ENCODE peak calls at places on chromosomes 12 and 14, in eight cellular contexts. V is Karpas-422, A is tibial nerve, I is tibial artery, N is endodermal cell, H is AG04450, E is upper lobe of left lung, B is astrocyte of the spinal cord. O is an unnamed sample.

GRCh38 chr14:23483216-23483854 is 13.8 kb downstream of the NGDN start:
- DNase-seq in N (peak; percentile 90), A (no peak), H (no peak), B (no peak), I (no peak), E (no peak), V (peak; percentile 84), O (peak; percentile 55)

GRCh38 chr14:104709387-104710019 is 14.5 kb upstream of the ADSS1 start:
- DNase-seq in A (no peak), I (no peak), H (no peak), E (peak; percentile 65), N (no peak), V (no peak), B (no peak), O (no peak)

GRCh38 chr12:108191938-108192337 is 62.9 kb downstream of the WSCD2 start:
- DNase-seq in N (no peak), I (no peak), H (no peak), B (no peak), V (no peak), A (no peak), E (no peak), O (no peak)

GRCh38 chr14:53963491-53964227 is 7.0 kb upstream of the BMP4 start:
- DNase-seq in A (no peak), N (peak; percentile 78), V (no peak), B (peak; percentile 32), I (peak; percentile 74), H (no peak), E (peak; percentile 84), O (no peak)

GRCh38 chr12:52221912-52222457 is 11.1 kb upstream of the KRT7 start:
- DNase-seq in B (no peak), E (no peak), H (no peak), V (peak; percentile 85), N (peak; percentile 99), A (no peak), I (peak; percentile 76), O (peak; percentile 48)

GRCh38 chr14:68943107-68943506 is 36.0 kb downstream of the ACTN1 start:
- DNase-seq in N (no peak), E (no peak), H (no peak), A (no peak), I (no peak), B (no peak), V (no peak), O (no peak)

GRCh38 chr14:23910081-23910875 is 43.3 kb upstream of the DHRS4 start:
- DNase-seq in H (peak; percentile 3), N (peak; percentile 96), B (peak; percentile 48), V (peak; percentile 87), A (no peak), I (no peak), E (no peak), O (peak; percentile 78)

GRCh38 chr12:50201987-50202521 is 34.9 kb upstream of the CERS5 start:
- DNase-seq in E (no peak), I (no peak), N (peak; percentile 77), V (no peak), H (peak; percentile 72), B (peak; percentile 91), A (no peak), O (peak; percentile 97)

GRCh38 chr14:95519699-95520098 is 3.2 kb upstream of the SYNE3 start:
- DNase-seq in H (no peak), I (peak; percentile 93), V (peak; percentile 65), B (peak; percentile 81), E (no peak), N (no peak), A (peak; percentile 72), O (peak; percentile 79)

GRCh38 chr14:95522116-95522515 is 5.7 kb upstream of the SYNE3 start:
- DNase-seq in E (no peak), N (no peak), H (no peak), I (no peak), V (no peak), A (no peak), B (no peak), O (no peak)

GRCh38 chr14:95518045-95518751 is 1.7 kb upstream of the SYNE3 start:
- DNase-seq in A (no peak), E (no peak), V (no peak), H (no peak), N (no peak), B (peak; percentile 33), I (no peak), O (peak; percentile 66)

GRCh38 chr14:95521001-95521400 is 4.6 kb upstream of the SYNE3 start:
- DNase-seq in H (no peak), I (no peak), B (no peak), A (no peak), V (no peak), N (no peak), E (no peak), O (no peak)

DNA sequence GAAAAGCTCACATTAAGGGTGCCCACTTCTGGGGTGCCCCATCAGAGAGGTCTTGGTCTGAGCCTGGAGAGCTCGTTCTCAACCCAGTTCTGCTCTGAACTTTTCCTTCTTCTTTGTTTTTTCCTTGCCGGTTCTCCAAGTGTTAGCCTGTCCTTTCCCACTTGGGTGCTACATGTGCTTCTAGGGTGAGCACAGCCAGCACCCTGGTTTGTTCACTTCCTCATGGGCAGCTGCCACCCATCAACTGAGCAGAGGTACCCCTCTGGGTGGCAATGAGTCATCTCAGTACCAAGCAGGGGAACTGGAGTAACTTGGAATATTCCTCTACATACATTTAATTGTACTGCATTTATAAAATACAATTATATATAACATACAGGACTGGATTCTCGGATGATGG is 3.9 kb upstream of the SYNE3 start:
- DNase-seq in V (no peak), A (no peak), E (no peak), H (no peak), N (no peak), I (no peak), B (no peak), O (no peak)
- H3K4me3 ChIP-seq in V (no peak overlapping the region), A (no peak overlapping the region), E (no peak overlapping the region), H (no peak overlapping the region), N (no peak overlapping the region), I (no peak overlapping the region), B (no peak overlapping the region), O (no peak overlapping the region)

GRCh38 chr12:87827638-87828264 is 201.4 kb downstream of the C12orf50 start:
- DNase-seq in H (peak; percentile 32), B (peak; percentile 71), E (no peak), N (no peak), I (no peak), A (no peak), V (no peak), O (peak; percentile 70)

DNA sequence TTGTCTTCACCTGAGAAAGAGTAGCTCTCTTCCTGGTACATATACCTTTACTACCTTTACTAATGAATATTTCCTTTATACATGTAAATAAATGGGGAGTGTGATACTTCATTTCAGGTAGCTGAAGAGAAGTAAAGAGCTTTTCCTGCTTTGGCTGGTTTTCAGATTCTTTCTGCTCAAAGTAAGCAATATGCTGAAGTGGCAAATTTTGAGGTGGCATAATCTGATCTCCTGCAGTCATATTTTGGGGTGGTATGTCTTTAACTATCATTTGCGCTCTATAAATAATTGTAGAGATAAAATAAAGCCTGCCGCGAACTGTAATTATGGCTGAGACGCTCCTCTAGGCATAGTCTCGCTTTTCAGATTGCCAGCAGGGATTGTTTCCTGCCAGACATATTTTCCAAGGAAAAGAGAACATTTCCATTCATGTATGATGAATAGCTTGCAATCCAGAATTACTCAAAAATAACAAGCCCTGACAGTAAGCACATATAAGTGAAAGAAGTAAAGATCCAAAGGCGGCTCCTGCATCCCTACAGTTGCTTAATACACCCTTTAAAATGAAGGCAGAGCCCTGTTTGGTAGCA is 200.7 kb downstream of the C12orf50 start:
- DNase-seq in E (no peak), B (no peak), A (no peak), V (no peak), I (no peak), N (no peak), H (no peak), O (no peak)
- H3K4me3 ChIP-seq in E (no peak overlapping the region), B (no peak overlapping the region), A (no peak overlapping the region), V (no peak overlapping the region), I (no peak overlapping the region), N (no peak overlapping the region), H (no peak overlapping the region), O (no peak overlapping the region)

GRCh38 chr12:11723993-11724392 is 74.5 kb downstream of the ETV6 start:
- DNase-seq in N (no peak), B (peak; percentile 47), H (no peak), E (no peak), I (no peak), A (no peak), V (no peak), O (peak; percentile 85)

GRCh38 chr12:11726659-11727058 is 77.2 kb downstream of the ETV6 start:
- DNase-seq in N (no peak), V (no peak), H (no peak), A (no peak), B (no peak), E (no peak), I (no peak), O (no peak)

GRCh38 chr12:11722578-11723138 is 73.2 kb downstream of the ETV6 start:
- DNase-seq in A (no peak), I (no peak), V (no peak), H (no peak), N (no peak), E (no peak), B (no peak), O (no peak)

GRCh38 chr12:11725616-11726015 is 76.1 kb downstream of the ETV6 start:
- DNase-seq in B (no peak), I (no peak), A (no peak), N (no peak), E (no peak), V (no peak), H (no peak), O (peak; percentile 54)

DNA sequence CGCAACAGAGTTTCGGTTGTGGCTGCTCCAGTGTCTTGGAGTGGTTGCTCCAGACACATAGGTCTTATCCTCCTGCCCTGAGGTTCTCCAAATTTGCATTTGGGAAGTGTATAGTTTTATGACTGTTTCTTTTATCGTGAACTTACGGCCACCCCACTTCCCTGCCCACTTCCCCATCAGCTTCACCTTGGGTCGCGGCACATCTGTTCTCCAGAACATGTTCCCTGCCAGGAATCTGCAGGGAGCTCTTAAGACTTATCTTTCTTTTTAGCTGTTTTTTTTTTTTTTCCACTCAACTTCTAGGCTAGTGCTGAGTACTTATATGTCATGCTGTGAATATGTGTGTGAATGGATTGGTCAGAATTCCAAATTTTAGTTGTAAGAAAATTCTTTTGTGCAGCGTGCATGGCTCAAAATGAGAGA is 75.4 kb downstream of the ETV6 start:
- DNase-seq in A (no peak), B (peak; percentile 76), V (no peak), H (no peak), N (no peak), E (no peak), I (no peak), O (peak; percentile 88)
- H3K4me3 ChIP-seq in A (no peak overlapping the region), B (no peak overlapping the region), V (no peak overlapping the region), H (no peak overlapping the region), N (no peak overlapping the region), E (no peak overlapping the region), I (peak overlapping the region; percentile 10), O (peak overlapping the region; percentile 1)

GRCh38 chr12:47214771-47215170 is 135.0 kb upstream of the AMIGO2 start:
- DNase-seq in V (peak; percentile 54), H (no peak), E (no peak), B (no peak), I (no peak), N (no peak), A (no peak), O (no peak)

GRCh38 chr12:47216150-47216677 is 136.5 kb upstream of the AMIGO2 start:
- DNase-seq in A (no peak), V (peak; percentile 96), E (no peak), B (no peak), H (no peak), I (no peak), N (no peak), O (no peak)

GRCh38 chr12:47212701-47213039 is 132.9 kb upstream of the AMIGO2 start:
- DNase-seq in E (no peak), N (no peak), I (no peak), A (no peak), H (no peak), B (no peak), V (no peak), O (no peak)

GRCh38 chr12:47210776-47211175 is 131.0 kb upstream of the AMIGO2 start:
- DNase-seq in I (no peak), N (no peak), A (no peak), V (no peak), H (no peak), E (no peak), B (no peak), O (no peak)

GRCh38 chr12:47214001-47214619 is 134.4 kb upstream of the AMIGO2 start:
- DNase-seq in A (no peak), H (no peak), V (peak; percentile 51), N (no peak), B (no peak), I (no peak), E (no peak), O (no peak)
- H3K4me3 ChIP-seq in A (peak overlapping the region; percentile 1), H (no peak overlapping the region), V (peak overlapping the region; percentile 69), N (no peak overlapping the region), B (no peak overlapping the region), I (no peak overlapping the region), E (peak overlapping the region; percentile 35), O (no peak overlapping the region)

O was measured in choroid plexus epithelial cell.